ENCODE peak calls at places on chromosomes 12 and 14, in six cellular contexts. Y, O, F, J, H and N are unnamed samples.

GRCh38 chr14:75982724-75983358 is 1.0 kb upstream of the TGFB3 start:
- DNase-seq in Y (peak), O (no peak), F (no peak), J (no peak), H (peak), N (peak)

GRCh38 chr12:105352049-105352448 is 21.6 kb downstream of the C12orf75 start:
- DNase-seq in Y (no peak), O (no peak), F (peak), J (no peak), H (no peak), N (no peak)

GRCh38 chr12:64457923-64458322 is 6.0 kb downstream of the TBK1 start:
- DNase-seq in Y (no peak), O (no peak), F (no peak), J (no peak), H (no peak), N (no peak)

GRCh38 chr12:60539592-60539991 is 943.8 kb downstream of the SLC16A7 start:
- DNase-seq in Y (no peak), O (no peak), F (no peak), J (no peak), H (peak), N (peak)

GRCh38 chr12:20194171-20194570 is 174.2 kb upstream of the PDE3A start:
- DNase-seq in Y (peak), O (no peak), F (no peak), J (no peak), H (peak), N (peak)

GRCh38 chr14:35818346-35819115 is 7.6 kb upstream of the BRMS1L start:
- DNase-seq in Y (peak), O (no peak), F (peak), J (peak), H (peak), N (peak)

GRCh38 chr14:97878727-97879126 is 1081.5 kb downstream of the VRK1 start:
- DNase-seq in Y (peak), O (no peak), F (no peak), J (no peak), H (peak), N (peak)

GRCh38 chr12:97177482-97177881 is 270.4 kb downstream of the NEDD1 start:
- DNase-seq in Y (peak), O (no peak), F (peak), J (no peak), H (no peak), N (peak)

GRCh38 chr12:64608901-64609542 is 1.3 kb upstream of the RASSF3 start:
- DNase-seq in Y (peak), O (peak), F (peak), J (peak), H (peak), N (peak)

GRCh38 chr14:70955543-70956480 is 48.6 kb downstream of the PCNX1 start:
- DNase-seq in Y (peak), O (peak), F (peak), J (peak), H (peak), N (peak)

GRCh38 chr12:104740668-104741067 is 217.4 kb downstream of the SLC41A2 start:
- DNase-seq in Y (no peak), O (no peak), F (no peak), J (no peak), H (no peak), N (no peak)

GRCh38 chr14:58555647-58556046 is 82.1 kb upstream of the DACT1 start:
- DNase-seq in Y (no peak), O (no peak), F (no peak), J (no peak), H (no peak), N (no peak)

GRCh38 chr14:102591372-102591943 is 991 bp upstream of the RCOR1 start:
- DNase-seq in Y (peak), O (peak), F (peak), J (no peak), H (no peak), N (no peak)

GRCh38 chr12:3777206-3777809 is 24.4 kb upstream of the CRACR2A start:
- DNase-seq in Y (peak), O (no peak), F (peak), J (peak), H (peak), N (peak)

GRCh38 chr12:98799411-98799810 is 154.3 kb downstream of the APAF1 start:
- DNase-seq in Y (no peak), O (no peak), F (no peak), J (no peak), H (no peak), N (no peak)

GRCh38 chr14:53942970-53943750 is 13.5 kb downstream of the BMP4 start:
- DNase-seq in Y (no peak), O (no peak), F (peak), J (no peak), H (no peak), N (no peak)

GRCh38 chr14:72023128-72024042 is 91.2 kb downstream of the RGS6 start:
- DNase-seq in Y (no peak), O (no peak), F (peak), J (no peak), H (no peak), N (peak)

GRCh38 chr14:32230181-32230580 is 27.1 kb upstream of the RNU6-8 start:
- DNase-seq in Y (peak), O (no peak), F (peak), J (no peak), H (peak), N (peak)

GRCh38 chr12:122516544-122517361 is 10.0 kb downstream of the RSRC2 start:
- DNase-seq in Y (no peak), O (no peak), F (no peak), J (no peak), H (no peak), N (no peak)

GRCh38 chr12:109772622-109773321 is 59.1 kb downstream of the FAM222A start:
- DNase-seq in Y (no peak), O (no peak), F (no peak), J (no peak), H (no peak), N (no peak)

GRCh38 chr12:10715491-10715890 is 7.6 kb downstream of the YBX3 start:
- DNase-seq in Y (no peak), O (no peak), F (no peak), J (no peak), H (no peak), N (no peak)

GRCh38 chr14:92780865-92781264 is 13.2 kb upstream of the GOLGA5 start:
- DNase-seq in Y (no peak), O (no peak), F (no peak), J (no peak), H (no peak), N (no peak)

GRCh38 chr12:39972119-39972518 is 133.8 kb downstream of the SLC2A13 start:
- DNase-seq in Y (no peak), O (no peak), F (no peak), J (no peak), H (peak), N (no peak)